ENCODE peak calls at places on chromosomes 16 and 17, in six cellular contexts. J is activated naive CD4-positive, alpha-beta T cell treated with anti-CD3 and anti-CD28 coated beads for 36 hours; K is activated CD4-positive, alpha-beta memory T cell treated with anti-CD3 and anti-CD28 coated beads, Interleukin-2, amount 10 ng/mL, durations not matched to agents 7 days and 5 days; D is amniotic stem cell; N is AG09319; Y is NCI-H1092. S is an unnamed sample.

GRCh38 chr17:19322861-19323260 is 39.7 kb downstream of the B9D1 start:
- DNase-seq in J (no peak), K (no peak), D (no peak), N (no peak), Y (no peak), S (no peak)

GRCh38 chr16:66275795-66276428 is 90.6 kb upstream of the CDH5 start:
- DNase-seq in J (peak), K (peak), D (peak), N (no peak), Y (peak), S (no peak)

GRCh38 chr17:79664925-79665738 is 54.3 kb upstream of the RBFOX3 start:
- DNase-seq in J (no peak), K (no peak), D (no peak), N (no peak), Y (peak), S (no peak)

GRCh38 chr16:7946142-7946541 is 613.5 kb downstream of the RBFOX1 start:
- DNase-seq in J (no peak), K (no peak), D (no peak), N (no peak), Y (no peak), S (no peak)

GRCh38 chr17:29145289-29146058 is 34.7 kb downstream of the MYO18A start:
- DNase-seq in J (peak), K (peak), D (peak), N (no peak), Y (peak), S (no peak)

GRCh38 chr17:29628619-29629018 is 5.9 kb upstream of the CORO6 start:
- DNase-seq in J (no peak), K (no peak), D (no peak), N (no peak), Y (no peak), S (no peak)

GRCh38 chr16:87052506-87052905 is 264.7 kb downstream of the C16orf95 start:
- DNase-seq in J (no peak), K (no peak), D (no peak), N (no peak), Y (no peak), S (no peak)

GRCh38 chr17:73641779-73642580 is 2.3 kb downstream of the SDK2 start:
- DNase-seq in J (no peak), K (no peak), D (no peak), N (no peak), Y (peak), S (no peak)

GRCh38 chr16:56514845-56515244 is 5.0 kb downstream of the BBS2 start:
- DNase-seq in J (no peak), K (no peak), D (no peak), N (no peak), Y (no peak), S (no peak)

GRCh38 chr16:57999971-58000705 is at the start of gene ZNF319:
- DNase-seq in J (peak), K (no peak), D (no peak), N (no peak), Y (no peak), S (no peak)

GRCh38 chr17:62925267-62925836 is 40.7 kb upstream of the TANC2 start:
- DNase-seq in J (no peak), K (no peak), D (no peak), N (no peak), Y (no peak), S (no peak)

GRCh38 chr17:8911205-8911604 is 43.7 kb upstream of the PIK3R6 start:
- DNase-seq in J (no peak), K (no peak), D (no peak), N (no peak), Y (no peak), S (no peak)

GRCh38 chr17:80441133-80441578 is 26.2 kb downstream of the ENDOV start:
- DNase-seq in J (peak), K (peak), D (peak), N (no peak), Y (no peak), S (no peak)

S was measured in AG04450.